ENCODE peak calls at places on chromosomes 11 and 22, in four cellular contexts. One of them, this sample, is unnamed.

GRCh38 chr11:120556841-120557240 is 45.3 kb downstream of the GRIK4 start:
- DNase-seq in GM12878: no peak
- DNase-seq in K562: no peak
- DNase-seq in HL-60: no peak
- DNase-seq in this sample: no peak

GRCh38 chr11:67071420-67072284 is 15.0 kb downstream of the RHOD start:
- DNase-seq in GM12878: no peak
- DNase-seq in HL-60: peak
- DNase-seq in K562: peak
- DNase-seq in this sample: peak

GRCh38 chr11:78080084-78080817 is 589 bp upstream of the NDUFC2 start:
- DNase-seq in K562: no peak
- DNase-seq in GM12878: no peak
- DNase-seq in HL-60: no peak
- DNase-seq in this sample: no peak

GRCh38 chr11:10666976-10667892 is 26.3 kb downstream of the IRAG1 start:
- DNase-seq in GM12878: no peak
- DNase-seq in HL-60: no peak
- DNase-seq in K562: no peak
- DNase-seq in this sample: no peak

GRCh38 chr22:49622241-49623105 is 205.2 kb downstream of the BRD1 start:
- DNase-seq in HL-60: no peak
- DNase-seq in GM12878: no peak
- DNase-seq in K562: no peak
- DNase-seq in this sample: no peak

GRCh38 chr11:62458212-62459002 is 39.6 kb downstream of the SCGB1A1 start:
- DNase-seq in K562: no peak
- DNase-seq in GM12878: no peak
- DNase-seq in HL-60: no peak
- DNase-seq in this sample: no peak

GRCh38 chr11:67379061-67380058 is 6.0 kb upstream of the CLCF1 start:
- DNase-seq in HL-60: no peak
- DNase-seq in K562: peak
- DNase-seq in GM12878: no peak
- DNase-seq in this sample: no peak

GRCh38 chr22:30310881-30311771 is 15.6 kb downstream of the TBC1D10A start:
- DNase-seq in HL-60: no peak
- DNase-seq in GM12878: no peak
- DNase-seq in K562: no peak
- DNase-seq in this sample: no peak

GRCh38 chr11:3710485-3711259 is 39.5 kb upstream of the CHRNA10 start:
- DNase-seq in K562: no peak
- DNase-seq in GM12878: no peak
- DNase-seq in HL-60: no peak
- DNase-seq in this sample: no peak

GRCh38 chr22:50085211-50085999 is at the start of gene MLC1:
- DNase-seq in HL-60: peak
- DNase-seq in K562: peak
- DNase-seq in GM12878: no peak
- DNase-seq in this sample: no peak

GRCh38 chr11:9535189-9535781 is 38.2 kb upstream of the WEE1 start:
- DNase-seq in GM12878: peak
- DNase-seq in K562: peak
- DNase-seq in HL-60: peak
- DNase-seq in this sample: no peak

GRCh38 chr22:46064966-46065666 is 85.2 kb upstream of the PPARA start:
- DNase-seq in HL-60: no peak
- DNase-seq in GM12878: no peak
- DNase-seq in K562: no peak
- DNase-seq in this sample: no peak

GRCh38 chr11:62669420-62670161 is 1.9 kb upstream of the UQCC3 start:
- DNase-seq in HL-60: no peak
- DNase-seq in GM12878: no peak
- DNase-seq in K562: peak
- DNase-seq in this sample: no peak

GRCh38 chr11:59918494-59918893 is 19.7 kb upstream of the OOSP1 start:
- DNase-seq in HL-60: no peak
- DNase-seq in K562: no peak
- DNase-seq in GM12878: no peak
- DNase-seq in this sample: no peak

GRCh38 chr11:97895572-97895971 is 1125.2 kb upstream of the CNTN5 start:
- DNase-seq in HL-60: no peak
- DNase-seq in K562: no peak
- DNase-seq in GM12878: no peak
- DNase-seq in this sample: no peak

DNA sequence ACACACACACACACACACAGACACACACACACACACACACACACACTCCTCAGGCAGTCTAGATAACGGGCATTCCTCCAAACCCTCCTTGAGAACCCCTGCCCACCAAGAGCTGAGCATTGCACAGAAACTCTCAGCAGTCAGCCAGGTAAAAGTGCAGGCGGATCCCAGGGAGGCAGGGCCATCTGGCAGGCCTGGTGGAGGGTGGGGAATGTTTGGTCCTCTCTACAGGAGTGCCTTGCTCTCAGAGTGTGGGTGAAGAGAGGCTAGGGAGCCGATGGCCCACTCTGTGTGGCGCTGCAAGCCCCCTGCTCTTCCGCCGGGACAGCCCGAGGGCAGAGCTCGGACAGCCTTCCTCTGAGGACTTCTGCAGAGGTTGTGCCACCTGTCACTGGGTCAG is 190.2 kb downstream of the BUD13 start:
- DNase-seq in HL-60: no peak
- DNase-seq in GM12878: no peak
- DNase-seq in K562: no peak
- DNase-seq in this sample: no peak
- TF ChIP-seq SPI1 in HL-60: no peak
- TF ChIP-seq SPI1 in GM12878: no peak
- TF ChIP-seq SPI1 in K562: no peak
- TF ChIP-seq SPI1 in this sample: no peak

GRCh38 chr22:21826204-21826603 is 41.2 kb downstream of the MAPK1 start:
- DNase-seq in K562: no peak
- DNase-seq in HL-60: no peak
- DNase-seq in GM12878: no peak
- DNase-seq in this sample: no peak

GRCh38 chr22:21827628-21828267 is 39.7 kb downstream of the MAPK1 start:
- DNase-seq in HL-60: no peak
- DNase-seq in K562: no peak
- DNase-seq in GM12878: no peak
- DNase-seq in this sample: no peak

GRCh38 chr22:21829523-21829922 is 37.9 kb downstream of the MAPK1 start:
- DNase-seq in GM12878: no peak
- DNase-seq in HL-60: no peak
- DNase-seq in K562: no peak
- DNase-seq in this sample: no peak

GRCh38 chr22:21824439-21824912 is 43.0 kb downstream of the MAPK1 start:
- DNase-seq in K562: no peak
- DNase-seq in GM12878: no peak
- DNase-seq in HL-60: no peak
- DNase-seq in this sample: no peak

DNA sequence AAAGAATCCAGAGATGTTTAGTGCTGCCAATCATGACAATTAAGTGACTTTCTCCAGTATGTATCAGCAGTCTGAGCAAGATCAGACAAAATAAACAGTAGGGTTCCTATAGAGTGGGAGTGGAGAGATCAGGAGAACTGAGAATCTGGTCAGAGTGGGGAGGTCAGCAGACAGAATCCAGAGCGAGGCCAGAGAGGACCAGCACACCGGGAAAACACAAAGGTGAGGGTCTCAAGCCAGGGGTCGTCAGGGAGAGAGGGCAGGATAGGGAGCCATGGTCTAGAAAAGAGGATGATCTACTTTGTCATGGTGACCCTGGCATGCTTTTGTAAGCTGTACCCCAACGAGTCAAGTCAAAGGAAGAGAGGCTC is 39.2 kb downstream of the MAPK1 start:
- DNase-seq in HL-60: no peak
- DNase-seq in GM12878: no peak
- DNase-seq in K562: no peak
- DNase-seq in this sample: no peak
- TF ChIP-seq SPI1 in HL-60: no peak
- TF ChIP-seq SPI1 in GM12878: no peak
- TF ChIP-seq SPI1 in K562: no peak
- TF ChIP-seq SPI1 in this sample: no peak

DNA sequence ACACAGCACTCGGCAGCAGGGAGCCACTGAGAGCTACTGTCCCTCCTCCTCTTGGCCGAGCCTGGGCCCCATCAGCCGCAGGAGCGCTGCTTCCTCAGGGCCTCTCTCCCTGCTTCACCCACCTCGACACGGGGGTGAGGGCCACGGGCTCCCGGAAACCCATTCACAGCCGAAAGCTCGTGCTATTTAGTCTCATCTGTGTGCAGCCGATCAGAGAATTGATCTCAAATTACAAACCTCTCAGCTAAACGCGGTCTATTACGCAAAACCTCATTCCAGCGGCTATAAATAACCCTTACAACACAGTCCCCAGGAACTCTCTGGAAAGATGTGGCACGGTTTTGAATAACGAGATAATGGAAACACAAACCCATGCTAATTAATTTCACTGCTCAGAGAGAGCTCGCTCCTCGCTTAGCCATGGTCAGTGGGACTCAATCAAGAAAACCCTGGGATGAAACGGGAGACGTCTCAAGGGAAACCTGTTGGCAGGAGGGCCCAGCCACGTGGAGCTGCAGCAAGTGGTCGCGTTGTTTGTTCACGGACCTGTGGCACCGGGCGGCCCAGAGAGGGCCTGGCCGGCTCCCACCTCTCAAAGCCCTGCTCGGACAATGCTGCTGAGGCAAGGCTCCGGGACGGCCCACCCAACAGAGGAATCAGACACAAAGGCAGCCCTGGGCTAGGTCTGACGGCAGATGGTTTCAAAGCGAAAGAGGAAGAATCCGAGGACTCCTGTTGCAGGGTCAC is 210.4 kb downstream of the CTTN start:
- DNase-seq in K562: no peak
- DNase-seq in GM12878: no peak
- DNase-seq in HL-60: no peak
- DNase-seq in this sample: no peak
- TF ChIP-seq SPI1 in K562: no peak
- TF ChIP-seq SPI1 in GM12878: no peak
- TF ChIP-seq SPI1 in HL-60: no peak
- TF ChIP-seq SPI1 in this sample: no peak

GRCh38 chr11:72239296-72239848 is 4.6 kb downstream of the PHOX2A start:
- DNase-seq in GM12878: no peak
- DNase-seq in HL-60: no peak
- DNase-seq in K562: no peak
- DNase-seq in this sample: no peak
- TF ChIP-seq SPI1 in GM12878: no peak
- TF ChIP-seq SPI1 in HL-60: no peak
- TF ChIP-seq SPI1 in K562: no peak
- TF ChIP-seq SPI1 in this sample: no peak

GRCh38 chr11:45538939-45539338 is 126.5 kb downstream of the CHST1 start:
- DNase-seq in GM12878: no peak
- DNase-seq in HL-60: no peak
- DNase-seq in K562: no peak
- DNase-seq in this sample: no peak
- TF ChIP-seq SPI1 in GM12878: no peak
- TF ChIP-seq SPI1 in HL-60: no peak
- TF ChIP-seq SPI1 in K562: no peak
- TF ChIP-seq SPI1 in this sample: no peak

GRCh38 chr11:64894070-64894811 is 15.8 kb upstream of the EHD1 start:
- DNase-seq in HL-60: peak
- DNase-seq in K562: peak
- DNase-seq in GM12878: no peak
- DNase-seq in this sample: peak
- TF ChIP-seq SPI1 in HL-60: no peak
- TF ChIP-seq SPI1 in K562: no peak
- TF ChIP-seq SPI1 in GM12878: no peak
- TF ChIP-seq SPI1 in this sample: no peak

GRCh38 chr11:370087-370941 is 1.0 kb downstream of the B4GALNT4 start:
- DNase-seq in GM12878: no peak
- DNase-seq in K562: peak
- DNase-seq in HL-60: no peak
- DNase-seq in this sample: peak

GRCh38 chr11:367956-368413 is 1.3 kb upstream of the B4GALNT4 start:
- DNase-seq in K562: no peak
- DNase-seq in GM12878: no peak
- DNase-seq in HL-60: no peak
- DNase-seq in this sample: no peak

GRCh38 chr11:368414-369335 is 624 bp upstream of the B4GALNT4 start:
- DNase-seq in HL-60: no peak
- DNase-seq in K562: peak
- DNase-seq in GM12878: no peak
- DNase-seq in this sample: peak

GRCh38 chr11:371051-371450 is 1.8 kb downstream of the B4GALNT4 start:
- DNase-seq in K562: no peak
- DNase-seq in HL-60: no peak
- DNase-seq in GM12878: no peak
- DNase-seq in this sample: peak

GRCh38 chr11:369336-370018 is at the start of gene B4GALNT4:
- DNase-seq in HL-60: no peak
- DNase-seq in GM12878: no peak
- DNase-seq in K562: peak
- DNase-seq in this sample: peak
- TF ChIP-seq SPI1 in HL-60: no peak
- TF ChIP-seq SPI1 in GM12878: no peak
- TF ChIP-seq SPI1 in K562: no peak
- TF ChIP-seq SPI1 in this sample: no peak